ENCODE peak calls at places on chromosome 3, in four cellular contexts. One of them, this sample, is unnamed.
A peak's percentile ranks its signal among the peaks of the same experiment; 100 is the strongest.

GRCh38 chr3:164460851-164461250 is 617.4 kb downstream of the SI start:
- DNase-seq in A673: peak; percentile 4
- DNase-seq in sigmoid colon: no peak
- DNase-seq in fibroblast of lung: no peak
- DNase-seq in this sample: peak; percentile 41

GRCh38 chr3:57856675-57857074 is 100.6 kb downstream of the SLMAP start:
- DNase-seq in A673: peak; percentile 2
- DNase-seq in sigmoid colon: no peak
- DNase-seq in fibroblast of lung: peak; percentile 31
- DNase-seq in this sample: peak; percentile 40

GRCh38 chr3:189249987-189250386 is 78.2 kb downstream of the TPRG1 start:
- DNase-seq in A673: no peak
- DNase-seq in sigmoid colon: no peak
- DNase-seq in fibroblast of lung: no peak
- DNase-seq in this sample: no peak

GRCh38 chr3:16449369-16449768 is 64.1 kb downstream of the RFTN1 start:
- DNase-seq in A673: no peak
- DNase-seq in sigmoid colon: no peak
- DNase-seq in fibroblast of lung: no peak
- DNase-seq in this sample: no peak

GRCh38 chr3:49427581-49427980 is 1.5 kb downstream of the NICN1 start:
- DNase-seq in A673: no peak
- DNase-seq in sigmoid colon: no peak
- DNase-seq in fibroblast of lung: no peak
- DNase-seq in this sample: no peak

GRCh38 chr3:45135959-45136358 is 10.2 kb downstream of the CDCP1 start:
- DNase-seq in A673: no peak
- DNase-seq in sigmoid colon: no peak
- DNase-seq in fibroblast of lung: peak; percentile 25
- DNase-seq in this sample: peak; percentile 55

GRCh38 chr3:72245183-72245811 is 460.3 kb upstream of the PROK2 start:
- DNase-seq in A673: no peak
- DNase-seq in sigmoid colon: peak; percentile 85
- DNase-seq in fibroblast of lung: peak; percentile 21
- DNase-seq in this sample: no peak

GRCh38 chr3:105154692-105155091 is 212.0 kb upstream of the ALCAM start:
- DNase-seq in A673: no peak
- DNase-seq in sigmoid colon: no peak
- DNase-seq in fibroblast of lung: no peak
- DNase-seq in this sample: no peak

GRCh38 chr3:158731938-158732855 is at the start of gene RARRES1:
- DNase-seq in A673: peak; percentile 40
- DNase-seq in sigmoid colon: peak; percentile 87
- DNase-seq in fibroblast of lung: peak; percentile 71
- DNase-seq in this sample: peak; percentile 68

GRCh38 chr3:160701490-160701889 is 24.5 kb downstream of the ARL14 start:
- DNase-seq in A673: no peak
- DNase-seq in sigmoid colon: no peak
- DNase-seq in fibroblast of lung: no peak
- DNase-seq in this sample: no peak

GRCh38 chr3:195708066-195708465 is 12.7 kb upstream of the MUC20 start:
- DNase-seq in A673: no peak
- DNase-seq in sigmoid colon: no peak
- DNase-seq in fibroblast of lung: no peak
- DNase-seq in this sample: no peak

GRCh38 chr3:99713440-99713839 is 75.0 kb downstream of the COL8A1 start:
- DNase-seq in A673: no peak
- DNase-seq in sigmoid colon: no peak
- DNase-seq in fibroblast of lung: no peak
- DNase-seq in this sample: no peak

GRCh38 chr3:15323063-15323462 is 9.3 kb downstream of the SH3BP5 start:
- DNase-seq in A673: no peak
- DNase-seq in sigmoid colon: peak; percentile 53
- DNase-seq in fibroblast of lung: no peak
- DNase-seq in this sample: no peak

GRCh38 chr3:69121950-69122349 is 445 bp downstream of the LMOD3 start:
- DNase-seq in A673: no peak
- DNase-seq in sigmoid colon: no peak
- DNase-seq in fibroblast of lung: no peak
- DNase-seq in this sample: peak; percentile 13

GRCh38 chr3:196947860-196948441 is 5.6 kb upstream of the NCBP2 start:
- DNase-seq in A673: no peak
- DNase-seq in sigmoid colon: no peak
- DNase-seq in fibroblast of lung: no peak
- DNase-seq in this sample: no peak

GRCh38 chr3:83093222-83093572 is 1331.8 kb upstream of the GBE1 start:
- DNase-seq in A673: no peak
- DNase-seq in sigmoid colon: no peak
- DNase-seq in fibroblast of lung: no peak
- DNase-seq in this sample: no peak

GRCh38 chr3:135992072-135992471 is 26.5 kb downstream of the PPP2R3A start:
- DNase-seq in A673: no peak
- DNase-seq in sigmoid colon: no peak
- DNase-seq in fibroblast of lung: peak; percentile 82
- DNase-seq in this sample: peak; percentile 78

GRCh38 chr3:115676336-115676735 is 53.0 kb downstream of the GAP43 start:
- DNase-seq in A673: no peak
- DNase-seq in sigmoid colon: no peak
- DNase-seq in fibroblast of lung: no peak
- DNase-seq in this sample: no peak

GRCh38 chr3:114764056-114764492 is 383.0 kb downstream of the ZBTB20 start:
- DNase-seq in A673: peak; percentile 4
- DNase-seq in sigmoid colon: no peak
- DNase-seq in fibroblast of lung: peak; percentile 30
- DNase-seq in this sample: peak; percentile 26

GRCh38 chr3:155032918-155033317 is 47.2 kb upstream of the MME start:
- DNase-seq in A673: peak; percentile 43
- DNase-seq in sigmoid colon: no peak
- DNase-seq in fibroblast of lung: peak; percentile 37
- DNase-seq in this sample: peak; percentile 56

GRCh38 chr3:145698252-145698651 is 462.7 kb downstream of the PLOD2 start:
- DNase-seq in A673: no peak
- DNase-seq in sigmoid colon: no peak
- DNase-seq in fibroblast of lung: peak; percentile 63
- DNase-seq in this sample: peak; percentile 25

GRCh38 chr3:46864051-46864881 is 1.0 kb upstream of the MYL3 start:
- DNase-seq in A673: no peak
- DNase-seq in sigmoid colon: peak; percentile 66
- DNase-seq in fibroblast of lung: peak; percentile 12
- DNase-seq in this sample: no peak

GRCh38 chr3:57068437-57069089 is 8.1 kb downstream of the SPATA12 start:
- DNase-seq in A673: no peak
- DNase-seq in sigmoid colon: peak; percentile 84
- DNase-seq in fibroblast of lung: peak; percentile 88
- DNase-seq in this sample: peak; percentile 82

GRCh38 chr3:117553461-117553860 is 843.9 kb downstream of the TUSC7 start:
- DNase-seq in A673: no peak
- DNase-seq in sigmoid colon: no peak
- DNase-seq in fibroblast of lung: peak; percentile 67
- DNase-seq in this sample: peak; percentile 82

GRCh38 chr3:100682854-100683760 is 26.2 kb upstream of the TFG start:
- DNase-seq in A673: no peak
- DNase-seq in sigmoid colon: no peak
- DNase-seq in fibroblast of lung: no peak
- DNase-seq in this sample: no peak

GRCh38 chr3:126119008-126119675 is 35.2 kb upstream of the SLC41A3 start:
- DNase-seq in A673: no peak
- DNase-seq in sigmoid colon: peak; percentile 50
- DNase-seq in fibroblast of lung: no peak
- DNase-seq in this sample: no peak

GRCh38 chr3:84110787-84111186 is 848.0 kb upstream of the CADM2 start:
- DNase-seq in A673: no peak
- DNase-seq in sigmoid colon: no peak
- DNase-seq in fibroblast of lung: no peak
- DNase-seq in this sample: no peak

GRCh38 chr3:126153695-126154360 is 26.6 kb downstream of the ALDH1L1 start:
- DNase-seq in A673: no peak
- DNase-seq in sigmoid colon: peak; percentile 46
- DNase-seq in fibroblast of lung: no peak
- DNase-seq in this sample: no peak

GRCh38 chr3:29283297-29283681 is 2.4 kb downstream of the RBMS3 start:
- DNase-seq in A673: no peak
- DNase-seq in sigmoid colon: no peak
- DNase-seq in fibroblast of lung: peak; percentile 42
- DNase-seq in this sample: peak; percentile 44
- H3K4me3 ChIP-seq in A673: peak overlapping the region; percentile 59
- H3K4me3 ChIP-seq in sigmoid colon: peak overlapping the region; percentile 61
- H3K4me3 ChIP-seq in fibroblast of lung: peak overlapping the region; percentile 78
- H3K4me3 ChIP-seq in this sample: peak overlapping the region; percentile 76

GRCh38 chr3:123584284-123584987 is 417 bp downstream of the HACD2 start:
- DNase-seq in A673: peak; percentile 10
- DNase-seq in sigmoid colon: peak; percentile 83
- DNase-seq in fibroblast of lung: no peak
- DNase-seq in this sample: peak; percentile 34
- TF ChIP-seq CTCF in A673: no peak
- TF ChIP-seq CTCF in sigmoid colon: peak; percentile 38
- TF ChIP-seq CTCF in fibroblast of lung: no peak
- TF ChIP-seq CTCF in this sample: no peak

GRCh38 chr3:42905740-42906084 is 230 bp upstream of the ZNF662 start:
- DNase-seq in A673: no peak
- DNase-seq in sigmoid colon: no peak
- DNase-seq in fibroblast of lung: peak; percentile 4
- DNase-seq in this sample: no peak
- H3K4me3 ChIP-seq in A673: no peak overlapping the region
- H3K4me3 ChIP-seq in sigmoid colon: peak overlapping the region; percentile 68
- H3K4me3 ChIP-seq in fibroblast of lung: peak overlapping the region; percentile 55
- H3K4me3 ChIP-seq in this sample: peak overlapping the region; percentile 64

GRCh38 chr3:9231488-9231887 is 18.0 kb downstream of the SRGAP3 start:
- DNase-seq in A673: no peak
- DNase-seq in sigmoid colon: no peak
- DNase-seq in fibroblast of lung: no peak
- DNase-seq in this sample: no peak
- TF ChIP-seq CTCF in A673: no peak
- TF ChIP-seq CTCF in sigmoid colon: no peak
- TF ChIP-seq CTCF in fibroblast of lung: no peak
- TF ChIP-seq CTCF in this sample: no peak

GRCh38 chr3:40504636-40505430 is 1.0 kb upstream of the ZNF620 start:
- DNase-seq in A673: peak; percentile 19
- DNase-seq in sigmoid colon: no peak
- DNase-seq in fibroblast of lung: peak; percentile 93
- DNase-seq in this sample: peak; percentile 97
- H3K4me3 ChIP-seq in A673: peak overlapping the region; percentile 60
- H3K4me3 ChIP-seq in sigmoid colon: no peak overlapping the region
- H3K4me3 ChIP-seq in fibroblast of lung: peak overlapping the region; percentile 69
- H3K4me3 ChIP-seq in this sample: no peak overlapping the region

DNA sequence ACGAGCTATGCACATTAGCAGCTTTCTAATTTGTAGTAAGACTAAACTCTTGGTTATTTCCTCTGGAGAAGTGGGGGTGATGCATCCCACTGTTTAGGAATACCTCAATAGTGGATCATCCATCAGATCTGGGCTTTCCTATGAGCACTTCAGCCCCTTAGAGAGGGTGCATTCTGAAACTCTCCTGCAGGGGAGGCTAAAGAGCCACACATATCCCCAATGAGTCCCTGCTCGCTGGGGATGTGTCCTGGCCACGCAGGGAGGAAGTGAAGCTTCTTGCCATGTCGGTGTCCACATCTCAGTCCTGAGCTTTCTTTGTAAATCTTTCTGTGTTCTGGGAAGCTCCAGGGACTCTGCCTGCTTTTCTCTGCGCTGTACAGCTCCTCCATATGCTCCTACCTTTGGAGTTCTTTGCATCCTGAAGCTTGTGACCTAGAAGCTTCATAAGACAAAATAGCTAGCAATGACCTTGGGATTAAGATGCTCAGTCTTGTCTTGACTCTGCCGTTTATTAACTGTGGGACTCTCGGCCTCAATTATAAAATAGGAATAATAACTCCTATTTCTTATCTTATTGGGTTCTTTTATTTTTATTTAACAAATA is 28.3 kb upstream of the MASP1 start:
- DNase-seq in A673: peak; percentile 86
- DNase-seq in sigmoid colon: peak; percentile 81
- DNase-seq in fibroblast of lung: peak; percentile 32
- DNase-seq in this sample: peak; percentile 90
- TF ChIP-seq CTCF in A673: peak; percentile 94
- TF ChIP-seq CTCF in sigmoid colon: peak; percentile 87
- TF ChIP-seq CTCF in fibroblast of lung: peak; percentile 95
- TF ChIP-seq CTCF in this sample: peak; percentile 99

GRCh38 chr3:67569324-67569723 is 85.1 kb downstream of the SUCLG2 start:
- DNase-seq in A673: no peak
- DNase-seq in sigmoid colon: no peak
- DNase-seq in fibroblast of lung: no peak
- DNase-seq in this sample: no peak
- H3K4me3 ChIP-seq in A673: no peak overlapping the region
- H3K4me3 ChIP-seq in sigmoid colon: no peak overlapping the region
- H3K4me3 ChIP-seq in fibroblast of lung: no peak overlapping the region
- H3K4me3 ChIP-seq in this sample: no peak overlapping the region

GRCh38 chr3:13951184-13951583 is 71.3 kb upstream of the WNT7A start:
- DNase-seq in A673: no peak
- DNase-seq in sigmoid colon: no peak
- DNase-seq in fibroblast of lung: no peak
- DNase-seq in this sample: no peak

GRCh38 chr3:13950042-13950441 is 70.2 kb upstream of the WNT7A start:
- DNase-seq in A673: peak; percentile 14
- DNase-seq in sigmoid colon: no peak
- DNase-seq in fibroblast of lung: no peak
- DNase-seq in this sample: no peak

GRCh38 chr3:13947912-13948311 is 68.0 kb upstream of the WNT7A start:
- DNase-seq in A673: no peak
- DNase-seq in sigmoid colon: no peak
- DNase-seq in fibroblast of lung: no peak
- DNase-seq in this sample: no peak
- TF ChIP-seq CTCF in A673: no peak
- TF ChIP-seq CTCF in sigmoid colon: no peak
- TF ChIP-seq CTCF in fibroblast of lung: no peak
- TF ChIP-seq CTCF in this sample: no peak

GRCh38 chr3:101851833-101852232 is 2.5 kb downstream of the NFKBIZ start:
- DNase-seq in A673: no peak
- DNase-seq in sigmoid colon: no peak
- DNase-seq in fibroblast of lung: no peak
- DNase-seq in this sample: no peak
- H3K4me3 ChIP-seq in A673: peak overlapping the region; percentile 89
- H3K4me3 ChIP-seq in sigmoid colon: peak overlapping the region; percentile 69
- H3K4me3 ChIP-seq in fibroblast of lung: peak overlapping the region; percentile 92
- H3K4me3 ChIP-seq in this sample: peak overlapping the region; percentile 87

This sample was measured in choroid plexus epithelial cell.